ENCODE peak calls at places on chromosomes 5 and 9, in seven cellular contexts. R is T-cell; O is Kasumi-1; K is cerebellum; G is NAMALWA; C is stimulated activated CD8-positive, alpha-beta memory T cell treated with anti-CD3 and anti-CD28 coated beads, Interleukin-7, amount 100 ng/mL, for 1 hour; J is sciatic nerve. N is an unnamed sample.

GRCh38 chr9:95504053-95504963 is 12.5 kb downstream of the PTCH1 start:
- DNase-seq in R (no peak), O (no peak), K (peak), G (peak), C (no peak), J (peak), N (no peak)

GRCh38 chr9:134690301-134690751 is 48.7 kb downstream of the COL5A1 start:
- DNase-seq in R (no peak), O (no peak), K (no peak), G (no peak), C (no peak), J (no peak), N (no peak)

GRCh38 chr5:43075319-43076293 is 35.5 kb upstream of the ANXA2R start:
- DNase-seq in R (no peak), O (no peak), K (no peak), G (no peak), C (no peak), J (no peak), N (peak)

GRCh38 chr5:169805527-169805934 is 168.5 kb downstream of the DOCK2 start:
- DNase-seq in R (peak), O (no peak), K (no peak), G (no peak), C (no peak), J (no peak), N (no peak)

GRCh38 chr5:54619732-54620582 is 102.4 kb downstream of the SNX18 start:
- DNase-seq in R (no peak), O (no peak), K (no peak), G (no peak), C (no peak), J (no peak), N (no peak)

GRCh38 chr9:21252727-21253547 is 13.1 kb upstream of the IFNA14 start:
- DNase-seq in R (no peak), O (peak), K (peak), G (peak), C (no peak), J (peak), N (peak)

GRCh38 chr5:103272377-103272776 is 13.8 kb downstream of the MACIR start:
- DNase-seq in R (no peak), O (no peak), K (no peak), G (no peak), C (no peak), J (no peak), N (no peak)

GRCh38 chr9:136012651-136013050 is 51.5 kb upstream of the UBAC1 start:
- DNase-seq in R (no peak), O (no peak), K (no peak), G (peak), C (no peak), J (no peak), N (no peak)

GRCh38 chr5:72889324-72889723 is 66.5 kb upstream of the FCHO2 start:
- DNase-seq in R (no peak), O (no peak), K (no peak), G (no peak), C (no peak), J (no peak), N (no peak)

GRCh38 chr9:23822331-23823169 is 3.5 kb downstream of the ELAVL2 start:
- DNase-seq in R (no peak), O (no peak), K (peak), G (no peak), C (no peak), J (no peak), N (no peak)

GRCh38 chr5:155898284-155898683 is 428.7 kb upstream of the SGCD start:
- DNase-seq in R (no peak), O (no peak), K (no peak), G (no peak), C (no peak), J (no peak), N (no peak)

GRCh38 chr5:132469380-132470372 is 20.9 kb downstream of the IRF1 start:
- DNase-seq in R (no peak), O (no peak), K (no peak), G (peak), C (no peak), J (peak), N (no peak)

GRCh38 chr5:146832985-146833732 is 45.4 kb downstream of the PPP2R2B start:
- DNase-seq in R (no peak), O (no peak), K (no peak), G (no peak), C (no peak), J (no peak), N (no peak)

GRCh38 chr9:109143881-109144562 is 23.0 kb downstream of the FRRS1L start:
- DNase-seq in R (no peak), O (no peak), K (no peak), G (peak), C (no peak), J (no peak), N (no peak)

GRCh38 chr9:133100518-133101355 is 20.3 kb downstream of the RALGDS start:
- DNase-seq in R (no peak), O (no peak), K (no peak), G (no peak), C (no peak), J (no peak), N (no peak)

GRCh38 chr5:167853421-167853820 is 438.0 kb upstream of the WWC1 start:
- DNase-seq in R (no peak), O (no peak), K (no peak), G (no peak), C (no peak), J (no peak), N (no peak)

GRCh38 chr5:51278458-51279049 is 104.7 kb upstream of the ISL1 start:
- DNase-seq in R (no peak), O (no peak), K (no peak), G (no peak), C (no peak), J (no peak), N (no peak)

GRCh38 chr9:130345009-130345992 is 79.7 kb downstream of the HMCN2 start:
- DNase-seq in R (no peak), O (no peak), K (no peak), G (no peak), C (no peak), J (no peak), N (no peak)

GRCh38 chr9:128987800-128988199 is 40.3 kb downstream of the NUP188 start:
- DNase-seq in R (no peak), O (no peak), K (no peak), G (no peak), C (no peak), J (no peak), N (no peak)

GRCh38 chr5:66015296-66015960 is 89.1 kb downstream of the ERBIN start:
- DNase-seq in R (no peak), O (no peak), K (no peak), G (no peak), C (no peak), J (no peak), N (no peak)

GRCh38 chr5:154288145-154288544 is 97.6 kb downstream of the GALNT10 start:
- DNase-seq in R (no peak), O (no peak), K (no peak), G (no peak), C (no peak), J (no peak), N (no peak)

GRCh38 chr5:85293139-85293785 is 908.6 kb upstream of the EDIL3 start:
- DNase-seq in R (no peak), O (no peak), K (no peak), G (no peak), C (no peak), J (no peak), N (no peak)

GRCh38 chr9:107487521-107488399 is 1.8 kb downstream of the KLF4 start:
- DNase-seq in R (no peak), O (no peak), K (no peak), G (no peak), C (no peak), J (peak), N (no peak)

N was measured in GF-D8.